ENCODE peak calls at places on chromosome 13, in five cellular contexts. One of them, this sample, is unnamed.

GRCh38 chr13:114099191-114099590 is 33.2 kb downstream of the RASA3 start:
- DNase-seq in mesendoderm: peak; percentile 91
- DNase-seq in neuronal stem cell: no peak
- DNase-seq in H9: peak; percentile 86
- DNase-seq in trophoblast cell: peak; percentile 36
- DNase-seq in this sample: peak; percentile 93

GRCh38 chr13:113192902-113193301 is 15.6 kb downstream of the PCID2 start:
- DNase-seq in mesendoderm: no peak
- DNase-seq in neuronal stem cell: no peak
- DNase-seq in H9: no peak
- DNase-seq in trophoblast cell: no peak
- DNase-seq in this sample: peak; percentile 88

GRCh38 chr13:77521194-77521593 is 14.3 kb upstream of the SCEL start:
- DNase-seq in mesendoderm: peak; percentile 26
- DNase-seq in neuronal stem cell: no peak
- DNase-seq in H9: no peak
- DNase-seq in trophoblast cell: no peak
- DNase-seq in this sample: no peak

GRCh38 chr13:35838356-35838755 is 292.8 kb downstream of the DCLK1 start:
- DNase-seq in mesendoderm: no peak
- DNase-seq in neuronal stem cell: no peak
- DNase-seq in H9: no peak
- DNase-seq in trophoblast cell: peak; percentile 5
- DNase-seq in this sample: peak; percentile 85

GRCh38 chr13:112943309-112944125 is 25.5 kb upstream of the MCF2L start:
- DNase-seq in mesendoderm: peak; percentile 76
- DNase-seq in neuronal stem cell: peak; percentile 64
- DNase-seq in H9: peak; percentile 63
- DNase-seq in trophoblast cell: no peak
- DNase-seq in this sample: peak; percentile 4

GRCh38 chr13:67416047-67416925 is 186.2 kb upstream of the PCDH9 start:
- DNase-seq in mesendoderm: peak; percentile 74
- DNase-seq in neuronal stem cell: peak; percentile 6
- DNase-seq in H9: peak; percentile 81
- DNase-seq in trophoblast cell: no peak
- DNase-seq in this sample: peak; percentile 29

GRCh38 chr13:43473437-43473836 is 313.3 kb downstream of the ENOX1 start:
- DNase-seq in mesendoderm: peak; percentile 42
- DNase-seq in neuronal stem cell: no peak
- DNase-seq in H9: no peak
- DNase-seq in trophoblast cell: no peak
- DNase-seq in this sample: no peak

GRCh38 chr13:99313473-99313872 is 6.3 kb upstream of the GPR183 start:
- DNase-seq in mesendoderm: peak; percentile 27
- DNase-seq in neuronal stem cell: peak; percentile 45
- DNase-seq in H9: no peak
- DNase-seq in trophoblast cell: no peak
- DNase-seq in this sample: no peak

GRCh38 chr13:48942131-48942530 is 33.6 kb upstream of the FNDC3A start:
- DNase-seq in mesendoderm: no peak
- DNase-seq in neuronal stem cell: no peak
- DNase-seq in H9: no peak
- DNase-seq in trophoblast cell: no peak
- DNase-seq in this sample: peak; percentile 75

GRCh38 chr13:94233401-94233800 is 246.1 kb downstream of the DCT start:
- DNase-seq in mesendoderm: no peak
- DNase-seq in neuronal stem cell: no peak
- DNase-seq in H9: no peak
- DNase-seq in trophoblast cell: no peak
- DNase-seq in this sample: peak; percentile 96

GRCh38 chr13:82713681-82714405 is 1168.4 kb downstream of the SLITRK1 start:
- DNase-seq in mesendoderm: no peak
- DNase-seq in neuronal stem cell: no peak
- DNase-seq in H9: no peak
- DNase-seq in trophoblast cell: no peak
- DNase-seq in this sample: peak; percentile 41

GRCh38 chr13:73204916-73205315 is 146.1 kb downstream of the KLF5 start:
- DNase-seq in mesendoderm: no peak
- DNase-seq in neuronal stem cell: no peak
- DNase-seq in H9: no peak
- DNase-seq in trophoblast cell: no peak
- DNase-seq in this sample: no peak

GRCh38 chr13:95678967-95679366 is 2.0 kb downstream of the DNAJC3 start:
- DNase-seq in mesendoderm: no peak
- DNase-seq in neuronal stem cell: no peak
- DNase-seq in H9: no peak
- DNase-seq in trophoblast cell: no peak
- DNase-seq in this sample: no peak

GRCh38 chr13:95676100-95676774 is 702 bp upstream of the DNAJC3 start:
- DNase-seq in mesendoderm: no peak
- DNase-seq in neuronal stem cell: no peak
- DNase-seq in H9: peak; percentile 66
- DNase-seq in trophoblast cell: peak; percentile 43
- DNase-seq in this sample: peak; percentile 39

GRCh38 chr13:95679722-95680121 is 2.8 kb downstream of the DNAJC3 start:
- DNase-seq in mesendoderm: no peak
- DNase-seq in neuronal stem cell: no peak
- DNase-seq in H9: no peak
- DNase-seq in trophoblast cell: no peak
- DNase-seq in this sample: no peak

GRCh38 chr13:95677564-95678386 is 836 bp downstream of the DNAJC3 start:
- DNase-seq in mesendoderm: peak; percentile 31
- DNase-seq in neuronal stem cell: peak; percentile 38
- DNase-seq in H9: peak; percentile 47
- DNase-seq in trophoblast cell: no peak
- DNase-seq in this sample: peak; percentile 23

DNA sequence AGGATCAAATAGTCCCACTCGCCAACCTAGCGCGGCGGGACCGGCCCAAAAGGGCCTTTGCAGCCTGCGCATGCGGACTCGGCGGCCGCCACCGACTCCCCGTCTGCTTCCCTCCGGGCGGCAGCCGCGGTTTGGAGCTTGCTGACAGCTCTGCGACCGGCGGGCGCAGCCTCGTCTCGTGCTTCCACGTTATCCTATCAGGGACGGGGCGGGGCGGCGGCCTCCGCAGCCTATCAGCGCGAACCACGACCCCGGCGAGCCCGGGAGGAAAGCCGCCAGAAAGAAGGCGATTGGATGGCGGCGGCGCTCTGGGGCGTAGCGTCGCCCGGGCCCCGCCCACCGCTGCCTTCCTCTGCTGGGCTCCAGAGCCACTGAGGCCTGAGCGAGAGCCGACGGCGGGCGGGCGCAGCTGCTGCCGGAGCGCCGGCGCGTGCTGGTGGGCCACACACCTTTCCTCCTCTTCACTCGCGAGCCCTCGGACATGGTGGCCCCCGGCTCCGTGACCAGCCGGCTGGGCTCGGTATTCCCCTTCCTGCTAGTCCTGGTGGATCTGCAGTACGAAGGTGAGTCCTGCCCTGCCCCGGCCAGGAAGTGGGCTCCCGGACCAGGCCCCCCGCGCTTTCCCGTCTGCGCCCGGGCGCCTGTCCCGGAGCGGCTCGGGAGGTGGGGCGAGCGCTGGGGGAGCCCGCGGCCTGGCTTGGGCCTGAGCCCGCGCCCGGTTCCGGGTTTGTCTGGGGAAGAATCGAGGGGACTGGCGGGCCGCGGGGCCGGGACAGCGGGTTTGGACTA is at the start of gene DNAJC3:
- DNase-seq in mesendoderm: peak; percentile 99
- DNase-seq in neuronal stem cell: peak; percentile 99
- DNase-seq in H9: peak; percentile 99
- DNase-seq in trophoblast cell: peak; percentile 99
- DNase-seq in this sample: peak; percentile 96
- H4K8ac ChIP-seq in mesendoderm: no peak within 1 kb of the TSS
- H4K8ac ChIP-seq in neuronal stem cell: no peak within 1 kb of the TSS
- H4K8ac ChIP-seq in H9: no peak within 1 kb of the TSS
- H4K8ac ChIP-seq in trophoblast cell: peak within 1 kb of the TSS; percentile 93
- H4K8ac ChIP-seq in this sample: peak within 1 kb of the TSS; percentile 73

GRCh38 chr13:39603424-39603947 is 493 bp upstream of the LHFPL6 start:
- DNase-seq in mesendoderm: peak; percentile 72
- DNase-seq in neuronal stem cell: no peak
- DNase-seq in H9: peak; percentile 41
- DNase-seq in trophoblast cell: peak; percentile 84
- DNase-seq in this sample: peak; percentile 24
- H4K8ac ChIP-seq in mesendoderm: no peak overlapping the region
- H4K8ac ChIP-seq in neuronal stem cell: no peak overlapping the region
- H4K8ac ChIP-seq in H9: no peak overlapping the region
- H4K8ac ChIP-seq in trophoblast cell: peak overlapping the region; percentile 18
- H4K8ac ChIP-seq in this sample: peak overlapping the region; percentile 89

GRCh38 chr13:42173789-42174343 is 98.1 kb upstream of the AKAP11 start:
- DNase-seq in mesendoderm: peak; percentile 26
- DNase-seq in neuronal stem cell: no peak
- DNase-seq in H9: no peak
- DNase-seq in trophoblast cell: no peak
- DNase-seq in this sample: peak; percentile 18

GRCh38 chr13:42164557-42165125 is 107.3 kb upstream of the AKAP11 start:
- DNase-seq in mesendoderm: no peak
- DNase-seq in neuronal stem cell: no peak
- DNase-seq in H9: no peak
- DNase-seq in trophoblast cell: no peak
- DNase-seq in this sample: no peak

GRCh38 chr13:42168497-42168896 is 103.5 kb upstream of the AKAP11 start:
- DNase-seq in mesendoderm: no peak
- DNase-seq in neuronal stem cell: no peak
- DNase-seq in H9: no peak
- DNase-seq in trophoblast cell: no peak
- DNase-seq in this sample: no peak

GRCh38 chr13:42174344-42175162 is 97.4 kb upstream of the AKAP11 start:
- DNase-seq in mesendoderm: peak; percentile 63
- DNase-seq in neuronal stem cell: no peak
- DNase-seq in H9: no peak
- DNase-seq in trophoblast cell: no peak
- DNase-seq in this sample: peak; percentile 73

DNA sequence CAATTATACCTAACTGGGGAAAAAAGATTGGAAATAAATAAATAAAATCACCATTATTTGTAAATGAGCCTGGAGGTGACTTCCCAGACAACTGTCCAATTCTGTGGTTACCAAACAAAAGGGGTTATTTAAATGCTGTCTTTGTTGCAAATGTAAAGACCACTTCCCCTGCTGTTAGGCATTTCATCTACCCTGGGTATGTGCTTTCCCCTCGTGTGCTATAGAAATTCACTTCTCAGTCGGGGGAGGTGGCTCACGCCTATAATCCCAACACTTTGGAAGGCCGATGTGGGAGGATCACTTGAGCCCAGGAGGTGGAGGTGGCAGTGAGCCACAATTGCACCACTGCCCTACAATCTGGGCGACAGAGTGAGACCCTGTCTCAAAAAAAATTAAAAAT is 101.9 kb upstream of the AKAP11 start:
- DNase-seq in mesendoderm: peak; percentile 85
- DNase-seq in neuronal stem cell: peak; percentile 45
- DNase-seq in H9: peak; percentile 72
- DNase-seq in trophoblast cell: no peak
- DNase-seq in this sample: no peak
- H4K8ac ChIP-seq in mesendoderm: no peak overlapping the region
- H4K8ac ChIP-seq in neuronal stem cell: no peak overlapping the region
- H4K8ac ChIP-seq in H9: no peak overlapping the region
- H4K8ac ChIP-seq in trophoblast cell: no peak overlapping the region
- H4K8ac ChIP-seq in this sample: no peak overlapping the region

GRCh38 chr13:74576504-74576903 is 442.3 kb upstream of the KLF12 start:
- DNase-seq in mesendoderm: peak; percentile 22
- DNase-seq in neuronal stem cell: no peak
- DNase-seq in H9: no peak
- DNase-seq in trophoblast cell: no peak
- DNase-seq in this sample: no peak

GRCh38 chr13:74574964-74575728 is 440.9 kb upstream of the KLF12 start:
- DNase-seq in mesendoderm: peak; percentile 59
- DNase-seq in neuronal stem cell: no peak
- DNase-seq in H9: peak; percentile 31
- DNase-seq in trophoblast cell: no peak
- DNase-seq in this sample: no peak

GRCh38 chr13:74573654-74574053 is 439.4 kb upstream of the KLF12 start:
- DNase-seq in mesendoderm: peak; percentile 71
- DNase-seq in neuronal stem cell: no peak
- DNase-seq in H9: peak; percentile 58
- DNase-seq in trophoblast cell: no peak
- DNase-seq in this sample: no peak

GRCh38 chr13:74571811-74572210 is 437.6 kb upstream of the KLF12 start:
- DNase-seq in mesendoderm: peak; percentile 35
- DNase-seq in neuronal stem cell: no peak
- DNase-seq in H9: no peak
- DNase-seq in trophoblast cell: no peak
- DNase-seq in this sample: no peak

DNA sequence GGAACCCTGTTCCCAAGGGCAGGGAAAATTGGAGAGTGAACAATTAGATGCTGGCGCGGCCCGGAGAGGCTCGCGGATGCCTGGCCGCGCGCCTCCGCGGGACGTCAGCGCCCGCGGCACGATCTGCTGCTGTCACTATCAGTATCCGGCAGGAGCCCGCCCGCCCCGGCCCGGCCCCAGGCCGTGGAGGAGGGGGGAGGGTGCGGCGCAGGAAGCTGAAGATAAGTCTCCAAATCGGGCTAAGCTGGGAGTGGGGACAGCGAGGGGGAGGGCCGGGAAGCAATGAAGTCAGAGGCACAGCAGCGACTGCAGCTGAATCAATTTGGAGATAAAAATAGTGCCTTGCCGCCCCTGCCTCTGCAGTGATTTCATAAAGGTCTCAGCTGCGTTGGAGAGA is 441.5 kb upstream of the KLF12 start:
- DNase-seq in mesendoderm: peak; percentile 95
- DNase-seq in neuronal stem cell: peak; percentile 54
- DNase-seq in H9: peak; percentile 81
- DNase-seq in trophoblast cell: no peak
- DNase-seq in this sample: peak; percentile 33
- H4K8ac ChIP-seq in mesendoderm: no peak overlapping the region
- H4K8ac ChIP-seq in neuronal stem cell: no peak overlapping the region
- H4K8ac ChIP-seq in H9: no peak overlapping the region
- H4K8ac ChIP-seq in trophoblast cell: no peak overlapping the region
- H4K8ac ChIP-seq in this sample: peak overlapping the region; percentile 12